ENCODE peak calls at places on chromosomes 5 and 9, in seven cellular contexts. F, W, C, X, U, B and Z are unnamed samples.
A peak's percentile ranks its signal among the peaks of the same experiment; 100 is the strongest.

GRCh38 chr9:89603629-89604462 is 966 bp upstream of the GADD45G start:
- DNase-seq in C (peak; percentile 48), U (no peak), X (no peak), F (no peak), W (no peak), B (peak; percentile 87), Z (peak; percentile 84)

GRCh38 chr9:129567842-129568559 is 52.9 kb downstream of the C9orf50 start:
- DNase-seq in U (no peak), W (no peak), F (no peak), C (no peak), B (no peak), X (peak; percentile 76), Z (peak; percentile 87)

GRCh38 chr9:135370411-135371375 is 108.9 kb upstream of the PPP1R26 start:
- DNase-seq in B (no peak), W (no peak), U (no peak), C (no peak), F (no peak), X (no peak), Z (no peak)

GRCh38 chr9:92600742-92601261 is 65.0 kb upstream of the ECM2 start:
- DNase-seq in C (no peak), F (no peak), U (no peak), X (no peak), B (no peak), W (no peak), Z (no peak)

GRCh38 chr9:33880562-33881089 is 63.7 kb downstream of the UBE2R2 start:
- DNase-seq in F (no peak), X (no peak), U (no peak), W (no peak), B (no peak), C (no peak), Z (no peak)

GRCh38 chr9:85742630-85742928 is 825 bp upstream of the AGTPBP1 start:
- DNase-seq in C (no peak), X (peak; percentile 42), W (no peak), F (no peak), B (no peak), U (no peak), Z (no peak)

GRCh38 chr9:115367780-115368179 is 249.8 kb upstream of the TNC start:
- DNase-seq in W (no peak), U (no peak), C (no peak), B (no peak), X (peak; percentile 58), F (no peak), Z (no peak)

GRCh38 chr9:68895741-68896478 is 118.0 kb downstream of the PRKACG start:
- DNase-seq in W (no peak), X (no peak), B (no peak), U (peak; percentile 17), F (no peak), C (no peak), Z (no peak)

GRCh38 chr9:76808636-76809035 is 44.4 kb downstream of the PCA3 start:
- DNase-seq in U (no peak), C (no peak), X (no peak), F (no peak), B (no peak), W (no peak), Z (no peak)

GRCh38 chr9:110217656-110218099 is 9.7 kb upstream of the C9orf152 start:
- DNase-seq in B (no peak), C (no peak), U (no peak), X (no peak), F (no peak), W (no peak), Z (no peak)

GRCh38 chr5:74672215-74672877 is 12.7 kb upstream of the HEXB start:
- DNase-seq in B (no peak), U (no peak), W (no peak), F (no peak), X (no peak), C (no peak), Z (no peak)

GRCh38 chr5:65506961-65507360 is 25.2 kb upstream of the ADAMTS6 start:
- DNase-seq in W (no peak), B (no peak), F (no peak), U (no peak), C (no peak), X (peak; percentile 74), Z (no peak)

GRCh38 chr9:130417602-130418001 is 27.2 kb upstream of the ASS1 start:
- DNase-seq in W (no peak), C (no peak), B (peak; percentile 52), F (no peak), X (no peak), U (no peak), Z (no peak)

GRCh38 chr9:136901516-136902258 is 15.4 kb downstream of the TRAF2 start:
- DNase-seq in U (no peak), X (no peak), B (peak; percentile 80), W (peak; percentile 62), F (no peak), C (peak; percentile 58), Z (no peak)

GRCh38 chr5:35146386-35146785 is 83.9 kb downstream of the PRLR start:
- DNase-seq in X (no peak), U (no peak), F (no peak), C (no peak), W (no peak), B (no peak), Z (no peak)

GRCh38 chr5:163758283-163758711 is 252.9 kb downstream of the MAT2B start:
- DNase-seq in F (no peak), W (no peak), X (peak; percentile 8), U (no peak), B (no peak), C (no peak), Z (no peak)

GRCh38 chr5:127813633-127814171 is 110.5 kb downstream of the CCDC192 start:
- DNase-seq in X (peak; percentile 74), U (no peak), F (no peak), W (no peak), C (no peak), B (no peak), Z (no peak)

GRCh38 chr5:89546658-89547057 is 663.7 kb upstream of the MEF2C start:
- DNase-seq in W (no peak), F (no peak), B (no peak), C (no peak), U (no peak), X (no peak), Z (no peak)

GRCh38 chr9:739362-739761 is 102.1 kb upstream of the DMRT1 start:
- DNase-seq in U (no peak), F (no peak), C (no peak), W (no peak), B (no peak), X (no peak), Z (no peak)

GRCh38 chr5:131633830-131634229 is 1.2 kb downstream of the RAPGEF6 start:
- DNase-seq in F (no peak), W (no peak), C (no peak), X (no peak), B (no peak), U (no peak), Z (no peak)

GRCh38 chr5:169874626-169875025 is 105.7 kb downstream of the INSYN2B start:
- DNase-seq in W (no peak), F (no peak), X (no peak), B (no peak), C (no peak), U (no peak), Z (no peak)

GRCh38 chr5:109739741-109740140 is 50.0 kb downstream of the MAN2A1 start:
- DNase-seq in C (no peak), X (no peak), W (no peak), U (no peak), B (no peak), F (no peak), Z (no peak)

GRCh38 chr9:36896296-36896695 is 137.8 kb downstream of the PAX5 start:
- DNase-seq in C (no peak), B (no peak), W (no peak), F (no peak), U (no peak), X (no peak), Z (no peak)

GRCh38 chr5:175828676-175829075 is 42.7 kb upstream of the CPLX2 start:
- DNase-seq in F (no peak), U (no peak), W (no peak), X (no peak), B (no peak), C (no peak), Z (no peak)

GRCh38 chr9:100601216-100601615 is 23.3 kb downstream of the CAVIN4 start:
- DNase-seq in C (no peak), F (no peak), B (no peak), U (peak; percentile 26), W (no peak), X (peak; percentile 32), Z (no peak)

GRCh38 chr9:2677927-2678889 is 39.1 kb upstream of the KCNV2 start:
- DNase-seq in X (no peak), U (no peak), B (no peak), W (no peak), F (no peak), C (no peak), Z (no peak)